ENCODE peak calls at places on chromosomes 6 and 20, in seven cellular contexts. S is mucosa of descending colon, C is brain microvascular endothelial cell, D is breast epithelium, P is neural crest cell, G is endothelial cell, N is foreskin fibroblast. J is an unnamed sample.

GRCh38 chr6:169093770-169094553 is 159.7 kb downstream of the THBS2 start:
- DNase-seq in S (no peak), C (no peak), D (no peak), P (no peak), G (no peak), N (no peak), J (no peak)

GRCh38 chr20:32429343-32429742 is 71.2 kb downstream of the ASXL1 start:
- DNase-seq in S (no peak), C (no peak), D (no peak), P (no peak), G (no peak), N (no peak), J (no peak)

GRCh38 chr20:21048841-21049273 is 57.3 kb downstream of the LINC00237 start:
- DNase-seq in S (peak), C (no peak), D (no peak), P (peak), G (peak), N (no peak), J (peak)

GRCh38 chr6:142570221-142570671 is 268.4 kb downstream of the ADGRG6 start:
- DNase-seq in S (no peak), C (peak), D (no peak), P (no peak), G (no peak), N (peak), J (no peak)

GRCh38 chr6:137490961-137491360 is 3.2 kb downstream of the OLIG3 start:
- DNase-seq in S (no peak), C (no peak), D (no peak), P (no peak), G (no peak), N (no peak), J (no peak)

GRCh38 chr20:21031666-21032065 is 74.5 kb downstream of the LINC00237 start:
- DNase-seq in S (no peak), C (no peak), D (no peak), P (no peak), G (no peak), N (no peak), J (no peak)

GRCh38 chr6:167795874-167796667 is 30.6 kb upstream of the AFDN start:
- DNase-seq in S (peak), C (no peak), D (peak), P (no peak), G (no peak), N (no peak), J (peak)

GRCh38 chr20:35607003-35607735 is 8.5 kb upstream of the SPAG4 start:
- DNase-seq in S (no peak), C (no peak), D (no peak), P (no peak), G (no peak), N (no peak), J (no peak)

GRCh38 chr6:14865609-14866100 is 380.2 kb upstream of the JARID2 start:
- DNase-seq in S (no peak), C (no peak), D (no peak), P (no peak), G (no peak), N (no peak), J (no peak)

GRCh38 chr6:14861491-14861943 is 384.4 kb upstream of the JARID2 start:
- DNase-seq in S (no peak), C (no peak), D (no peak), P (no peak), G (no peak), N (no peak), J (no peak)

GRCh38 chr6:14867807-14868206 is 378.1 kb upstream of the JARID2 start:
- DNase-seq in S (no peak), C (no peak), D (no peak), P (no peak), G (no peak), N (no peak), J (no peak)

GRCh38 chr6:14862845-14863244 is 383.0 kb upstream of the JARID2 start:
- DNase-seq in S (no peak), C (no peak), D (no peak), P (no peak), G (no peak), N (no peak), J (no peak)

GRCh38 chr6:14863896-14864850 is 381.7 kb upstream of the JARID2 start:
- DNase-seq in S (no peak), C (no peak), D (no peak), P (no peak), G (no peak), N (no peak), J (no peak)
- TF ChIP-seq CTCF in S (no peak), C (peak), D (no peak), P (peak), G (no peak), N (no peak), J (no peak)

DNA sequence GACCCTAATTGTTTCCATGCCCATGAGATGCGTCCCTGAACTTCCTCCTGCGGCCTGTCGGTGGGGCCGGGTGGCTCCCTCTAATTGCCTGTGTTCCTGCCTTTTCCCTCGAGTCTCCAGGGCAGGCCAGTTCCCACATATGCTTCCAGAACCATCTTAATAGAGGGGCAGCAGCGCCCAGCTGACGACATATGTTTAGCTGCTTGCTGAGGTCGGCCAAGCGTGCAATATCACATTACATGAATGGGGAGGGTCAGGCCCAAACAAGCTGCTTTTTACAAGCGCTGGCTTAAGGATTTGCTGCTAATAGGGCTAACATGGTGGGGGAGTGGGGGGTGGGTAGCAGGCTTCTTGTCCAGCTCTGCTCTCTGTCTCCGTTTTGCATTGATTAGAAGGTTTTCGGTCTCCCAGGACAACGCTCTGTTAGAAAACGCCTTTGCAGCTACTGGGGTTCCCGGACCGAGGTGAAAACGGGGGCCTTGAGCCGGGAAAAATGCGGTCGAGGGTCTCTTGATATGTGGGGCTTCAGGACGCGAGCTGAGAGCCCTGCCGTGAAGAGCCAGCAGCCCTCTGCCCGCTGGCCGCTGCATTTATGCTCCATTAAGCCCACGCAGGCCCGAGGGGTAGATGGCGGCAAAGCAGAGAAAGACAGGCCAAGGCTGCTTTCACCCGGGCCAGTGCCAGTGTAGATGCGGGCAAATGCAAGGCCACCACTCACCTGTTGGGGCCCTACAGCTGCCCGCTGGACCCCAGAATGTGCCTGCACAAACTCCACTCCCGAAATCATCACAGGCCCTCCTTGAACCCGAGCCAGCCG is 308.5 kb downstream of the BMP7 start:
- DNase-seq in S (no peak), C (no peak), D (no peak), P (peak), G (peak), N (no peak), J (peak)
- TF ChIP-seq CTCF in S (no peak), C (peak), D (no peak), P (no peak), G (no peak), N (no peak), J (peak)

GRCh38 chr6:100370265-100370664 is 94.5 kb downstream of the SIM1 start:
- DNase-seq in S (no peak), C (no peak), D (no peak), P (no peak), G (no peak), N (no peak), J (no peak)
- TF ChIP-seq CTCF in S (no peak), C (peak), D (no peak), P (peak), G (peak), N (peak), J (no peak)

DNA sequence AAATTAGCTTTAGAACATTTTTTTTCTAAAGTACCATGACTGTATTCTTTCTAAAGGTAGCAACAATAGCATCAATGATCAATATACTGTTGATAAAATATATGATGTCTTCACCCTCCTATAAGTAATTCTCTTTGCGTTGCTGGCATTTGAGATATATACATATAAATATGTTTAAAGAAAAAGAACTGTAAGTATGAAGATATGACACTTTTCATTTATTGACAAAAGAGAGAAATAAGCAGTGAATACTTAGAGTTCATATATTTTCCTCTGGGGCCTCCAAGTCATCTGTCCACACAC is 49.4 kb upstream of the SCGN start:
- DNase-seq in S (no peak), C (no peak), D (no peak), P (no peak), G (no peak), N (no peak), J (no peak)
- TF ChIP-seq CTCF in S (no peak), C (no peak), D (no peak), P (no peak), G (no peak), N (no peak), J (no peak)

GRCh38 chr6:20801595-20801994 is 267.3 kb downstream of the CDKAL1 start:
- DNase-seq in S (no peak), C (no peak), D (no peak), P (no peak), G (no peak), N (no peak), J (no peak)

GRCh38 chr6:20800229-20800628 is 266.0 kb downstream of the CDKAL1 start:
- DNase-seq in S (no peak), C (no peak), D (no peak), P (no peak), G (no peak), N (no peak), J (no peak)

GRCh38 chr6:20793174-20793573 is 258.9 kb downstream of the CDKAL1 start:
- DNase-seq in S (no peak), C (no peak), D (no peak), P (no peak), G (no peak), N (no peak), J (no peak)

GRCh38 chr6:20800653-20801052 is 266.4 kb downstream of the CDKAL1 start:
- DNase-seq in S (no peak), C (no peak), D (no peak), P (no peak), G (no peak), N (no peak), J (no peak)

DNA sequence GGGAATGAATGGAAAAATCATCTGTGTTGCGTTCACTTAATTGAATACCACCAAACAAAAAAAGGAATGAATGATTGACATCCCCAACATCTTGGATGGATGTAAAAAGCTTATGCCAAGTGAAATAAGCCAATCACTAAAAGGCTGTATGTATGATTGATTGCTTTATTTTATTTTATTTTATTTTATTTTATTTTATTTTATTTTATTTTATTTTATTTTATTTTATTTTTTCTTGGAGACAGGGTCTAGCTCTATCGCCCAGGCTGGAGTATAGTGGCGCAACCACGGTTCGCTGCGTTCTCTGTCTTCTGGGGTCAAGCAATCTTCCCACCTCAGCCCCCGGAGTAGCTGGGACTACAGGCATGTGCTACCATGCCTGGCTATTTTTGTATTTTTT is 263.3 kb downstream of the CDKAL1 start:
- DNase-seq in S (no peak), C (no peak), D (no peak), P (no peak), G (no peak), N (no peak), J (no peak)
- TF ChIP-seq CTCF in S (no peak), C (no peak), D (no peak), P (no peak), G (no peak), N (no peak), J (no peak)

DNA sequence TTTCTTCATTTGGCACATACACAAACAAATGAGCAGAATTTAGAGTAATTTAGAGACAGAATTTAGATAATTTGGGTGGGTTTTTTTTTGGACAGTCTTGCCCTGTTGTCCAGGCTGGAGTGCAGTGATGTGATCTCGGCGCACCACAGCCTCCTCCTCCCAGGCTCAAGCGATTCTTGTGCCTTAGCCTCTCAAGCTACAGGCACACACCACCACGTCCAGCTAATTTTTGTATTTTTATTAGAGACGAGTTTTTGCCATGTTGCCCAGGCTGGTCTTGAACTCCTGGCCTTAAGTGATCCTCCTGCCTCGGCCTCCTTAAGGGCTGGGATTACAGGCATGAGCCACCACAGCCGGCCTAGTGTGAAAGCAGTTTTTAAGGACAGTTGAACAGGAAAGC is 127.8 kb downstream of the MTHFD1L start:
- DNase-seq in S (no peak), C (no peak), D (no peak), P (no peak), G (no peak), N (no peak), J (no peak)
- TF ChIP-seq CTCF in S (no peak), C (no peak), D (no peak), P (no peak), G (no peak), N (no peak), J (no peak)

DNA sequence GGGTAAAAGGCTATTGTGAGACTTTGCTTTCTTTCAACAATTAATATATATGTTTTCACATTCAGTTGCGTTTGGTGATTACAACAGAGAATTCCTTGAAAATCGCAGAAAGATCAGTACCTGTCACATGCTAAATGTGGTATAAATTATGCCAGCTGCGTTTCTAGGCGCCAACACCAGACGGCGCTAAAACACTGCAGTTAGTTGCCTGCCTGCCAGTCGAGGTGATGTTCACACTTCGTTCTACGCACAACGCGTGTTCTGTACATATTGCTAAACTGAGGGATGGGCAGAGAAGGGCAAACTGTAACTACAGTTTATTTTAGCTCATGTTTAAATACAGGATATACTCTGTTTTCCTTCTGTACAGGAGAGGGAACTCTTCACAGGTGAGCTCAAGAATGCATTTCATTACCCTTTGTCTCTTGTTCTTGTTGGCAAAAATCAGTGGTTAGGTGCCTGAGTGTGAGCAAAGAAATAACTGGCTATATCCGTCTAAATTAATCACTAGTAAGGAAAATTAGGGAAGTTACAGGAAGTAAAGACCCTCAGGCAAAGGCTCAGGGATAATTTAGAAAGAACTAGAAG is 100.1 kb upstream of the RGS17 start:
- DNase-seq in S (peak), C (peak), D (no peak), P (peak), G (peak), N (no peak), J (peak)
- TF ChIP-seq CTCF in S (peak), C (peak), D (no peak), P (peak), G (peak), N (peak), J (peak)

J was measured in glutamatergic neuron.